ENCODE peak calls at places on chromosome 9, in ten cellular contexts. O is stimulated activated CD8-positive, alpha-beta memory T cell treated with anti-CD3 and anti-CD28 coated beads, Interleukin-4, amount 100 ng/mL, for 4 hours; V is trophoblast cell; P is cardiac muscle cell; G is LHCN-M2; F is GM04504; Q is KBM-7; U is psoas muscle; H is naive thymus-derived CD4-positive, alpha-beta T cell; W is PC-3. E is an unnamed sample.

GRCh38 chr9:93578844-93579243 is 2.5 kb downstream of the PHF2 start:
- DNase-seq in Q (no peak), O (no peak), G (no peak), W (no peak), V (no peak), P (no peak), F (no peak), H (no peak), U (no peak), E (no peak)

GRCh38 chr9:133934512-133935221 is 57.5 kb downstream of the VAV2 start:
- DNase-seq in H (no peak), U (peak; percentile 41), P (peak; percentile 77), G (peak; percentile 70), O (no peak), F (no peak), W (no peak), Q (no peak), V (no peak), E (no peak)

GRCh38 chr9:36950389-36950788 is 83.7 kb downstream of the PAX5 start:
- DNase-seq in Q (no peak), P (no peak), G (no peak), V (no peak), H (no peak), W (no peak), U (no peak), F (no peak), O (no peak), E (no peak)

GRCh38 chr9:89046832-89047231 is 55.6 kb downstream of the S1PR3 start:
- DNase-seq in H (no peak), F (no peak), V (no peak), G (no peak), O (no peak), W (no peak), U (no peak), Q (no peak), P (peak; percentile 33), E (no peak)

GRCh38 chr9:130869250-130869649 is 27.4 kb downstream of the QRFP start:
- DNase-seq in Q (no peak), V (no peak), W (no peak), U (peak; percentile 65), F (no peak), G (no peak), O (no peak), H (no peak), P (peak; percentile 83), E (no peak)

GRCh38 chr9:14406463-14406862 is 92.5 kb upstream of the NFIB start:
- DNase-seq in W (no peak), U (no peak), F (no peak), O (no peak), G (no peak), Q (no peak), V (no peak), P (no peak), H (no peak), E (no peak)

GRCh38 chr9:33372900-33373299 is 29.5 kb downstream of the AQP7 start:
- DNase-seq in G (no peak), P (no peak), F (no peak), W (no peak), U (no peak), H (no peak), O (no peak), Q (no peak), V (no peak), E (no peak)

GRCh38 chr9:36818242-36818938 is 215.7 kb downstream of the PAX5 start:
- DNase-seq in P (peak; percentile 6), H (no peak), Q (no peak), G (no peak), F (no peak), V (peak; percentile 3), O (no peak), U (peak; percentile 26), W (no peak), E (no peak)

GRCh38 chr9:137972355-137972987 is 94.9 kb downstream of the CACNA1B start:
- DNase-seq in O (no peak), V (no peak), F (no peak), Q (no peak), U (no peak), H (no peak), G (no peak), W (no peak), P (no peak), E (no peak)

GRCh38 chr9:114037961-114038723 is 40.0 kb downstream of the AMBP start:
- DNase-seq in F (no peak), U (no peak), V (no peak), G (no peak), O (no peak), Q (no peak), P (no peak), W (no peak), H (no peak), E (no peak)

GRCh38 chr9:4764033-4764432 is 23.0 kb upstream of the AK3 start:
- DNase-seq in F (no peak), H (no peak), V (no peak), W (no peak), U (no peak), G (no peak), Q (no peak), P (no peak), O (no peak), E (no peak)

GRCh38 chr9:35423499-35423898 is 66.4 kb upstream of the RUSC2 start:
- DNase-seq in O (no peak), H (no peak), W (peak; percentile 63), F (no peak), U (no peak), P (peak; percentile 8), V (no peak), Q (no peak), G (no peak), E (no peak)

GRCh38 chr9:132673355-132673754 is 3.1 kb downstream of the GTF3C4 start:
- DNase-seq in Q (peak; percentile 41), W (peak; percentile 70), G (peak; percentile 27), H (no peak), F (no peak), P (peak; percentile 54), O (no peak), U (no peak), V (peak; percentile 75), E (peak; percentile 55)

GRCh38 chr9:134259708-134260107 is 66.5 kb upstream of the RXRA start:
- DNase-seq in Q (no peak), P (no peak), U (no peak), O (no peak), G (no peak), H (no peak), F (no peak), V (no peak), W (no peak), E (no peak)

GRCh38 chr9:110814159-110814558 is 145.6 kb downstream of the MUSK start:
- DNase-seq in O (no peak), F (no peak), W (peak; percentile 94), G (no peak), P (no peak), Q (no peak), U (no peak), V (peak; percentile 47), H (no peak), E (no peak)

GRCh38 chr9:108060165-108060564 is 570.6 kb upstream of the KLF4 start:
- DNase-seq in P (no peak), U (no peak), W (no peak), Q (no peak), F (no peak), H (no peak), O (no peak), G (no peak), V (no peak), E (no peak)

GRCh38 chr9:133347515-133347984 is 381 bp downstream of the MED22 start:
- DNase-seq in H (peak; percentile 24), U (peak; percentile 50), Q (no peak), F (no peak), P (no peak), V (peak; percentile 51), G (no peak), W (peak; percentile 18), O (no peak), E (no peak)

GRCh38 chr9:70884276-70884675 is 237.1 kb downstream of the TRPM3 start:
- DNase-seq in O (no peak), F (no peak), P (no peak), Q (no peak), U (no peak), G (no peak), H (no peak), W (no peak), V (no peak), E (no peak)

GRCh38 chr9:114516913-114517312 is 11.6 kb upstream of the WHRN start:
- DNase-seq in U (no peak), F (no peak), Q (no peak), V (no peak), G (peak; percentile 57), W (peak; percentile 61), O (no peak), H (no peak), P (peak; percentile 56), E (no peak)

GRCh38 chr9:134126373-134126772 is 9.5 kb upstream of the WDR5 start:
- DNase-seq in H (no peak), U (no peak), F (no peak), O (no peak), P (no peak), V (no peak), W (no peak), G (no peak), Q (no peak), E (no peak)

GRCh38 chr9:13443380-13444271 is 164.1 kb upstream of the MPDZ start:
- DNase-seq in O (no peak), U (no peak), G (no peak), W (no peak), F (no peak), H (no peak), P (no peak), Q (no peak), V (no peak), E (no peak)